ENCODE peak calls at places on chromosomes 11 and 22, in four cellular contexts. One of them, this sample, is unnamed.

GRCh38 chr22:47063606-47064005 is 301.2 kb downstream of the TBC1D22A start:
- DNase-seq in GM12878: no peak
- DNase-seq in K562: no peak
- DNase-seq in A549: no peak
- DNase-seq in this sample: no peak

GRCh38 chr11:96000064-96000463 is 76.2 kb upstream of the MTMR2 start:
- DNase-seq in A549: no peak
- DNase-seq in GM12878: no peak
- DNase-seq in K562: no peak
- DNase-seq in this sample: no peak

GRCh38 chr11:69467196-69467595 is 14.3 kb upstream of the LINC01488 start:
- DNase-seq in A549: no peak
- DNase-seq in GM12878: no peak
- DNase-seq in K562: no peak
- DNase-seq in this sample: no peak

GRCh38 chr11:35357893-35358292 is 61.5 kb downstream of the SLC1A2 start:
- DNase-seq in GM12878: no peak
- DNase-seq in A549: no peak
- DNase-seq in K562: no peak
- DNase-seq in this sample: no peak

GRCh38 chr11:30917859-30918478 is 331.8 kb upstream of the MPPED2 start:
- DNase-seq in GM12878: no peak
- DNase-seq in K562: peak
- DNase-seq in A549: peak
- DNase-seq in this sample: no peak

GRCh38 chr11:134784525-134784924 is 372.5 kb upstream of the B3GAT1 start:
- DNase-seq in K562: no peak
- DNase-seq in A549: no peak
- DNase-seq in GM12878: no peak
- DNase-seq in this sample: no peak

GRCh38 chr11:36211735-36212430 is 77.3 kb downstream of the COMMD9 start:
- DNase-seq in K562: no peak
- DNase-seq in GM12878: no peak
- DNase-seq in A549: no peak
- DNase-seq in this sample: no peak

GRCh38 chr11:789951-790350 is at the start of gene CEND1:
- DNase-seq in A549: peak
- DNase-seq in GM12878: no peak
- DNase-seq in K562: peak
- DNase-seq in this sample: peak

GRCh38 chr11:90250970-90251369 is 28.1 kb upstream of the CHORDC1 start:
- DNase-seq in K562: no peak
- DNase-seq in GM12878: no peak
- DNase-seq in A549: no peak
- DNase-seq in this sample: no peak

GRCh38 chr11:26234451-26234850 is 97.5 kb upstream of the ANO3 start:
- DNase-seq in K562: no peak
- DNase-seq in GM12878: no peak
- DNase-seq in A549: no peak
- DNase-seq in this sample: no peak

GRCh38 chr11:44999068-44999467 is 48.4 kb upstream of the TP53I11 start:
- DNase-seq in GM12878: no peak
- DNase-seq in A549: no peak
- DNase-seq in K562: no peak
- DNase-seq in this sample: no peak
- TF ChIP-seq ESRRA in GM12878: no peak
- TF ChIP-seq ESRRA in A549: no peak
- TF ChIP-seq ESRRA in K562: no peak
- TF ChIP-seq ESRRA in this sample: no peak

DNA sequence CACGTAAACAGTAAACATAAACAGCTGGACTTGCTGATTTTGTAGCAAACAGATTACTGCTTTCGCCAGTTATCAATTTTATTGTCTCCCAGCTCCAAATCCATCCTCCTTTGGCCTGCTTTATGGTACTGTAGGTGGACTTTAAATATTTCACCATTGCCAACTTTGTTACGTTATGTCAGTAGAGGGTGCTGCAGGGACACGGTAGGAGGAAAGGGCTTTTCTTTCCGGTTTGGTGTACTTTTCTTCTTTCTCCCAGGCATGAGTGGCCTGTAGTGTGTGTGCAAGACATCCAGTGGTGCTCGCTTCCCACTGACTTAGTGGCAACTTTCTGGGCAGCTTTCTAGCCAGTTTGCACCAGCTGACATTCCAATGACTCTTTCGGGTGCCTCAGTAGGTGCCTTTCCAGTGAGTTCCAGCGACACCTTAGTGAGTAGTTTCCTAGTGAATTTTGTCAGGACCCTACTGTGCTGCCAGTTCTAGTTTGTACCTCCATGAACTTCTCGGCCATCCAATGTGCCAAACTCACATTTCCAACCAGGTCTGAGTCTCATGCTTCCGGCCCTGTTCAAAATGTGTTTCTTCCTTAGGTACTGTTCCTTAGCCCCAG is 267.6 kb upstream of the TENM4 start:
- DNase-seq in K562: no peak
- DNase-seq in A549: peak
- DNase-seq in GM12878: peak
- DNase-seq in this sample: peak
- TF ChIP-seq ESRRA in K562: no peak
- TF ChIP-seq ESRRA in A549: no peak
- TF ChIP-seq ESRRA in GM12878: no peak
- TF ChIP-seq ESRRA in this sample: no peak

GRCh38 chr11:118200901-118201680 is 23.7 kb downstream of the JAML start:
- DNase-seq in GM12878: no peak
- DNase-seq in A549: no peak
- DNase-seq in K562: no peak
- DNase-seq in this sample: no peak
- TF ChIP-seq ESRRA in GM12878: no peak
- TF ChIP-seq ESRRA in A549: no peak
- TF ChIP-seq ESRRA in K562: no peak
- TF ChIP-seq ESRRA in this sample: no peak

GRCh38 chr22:27881404-27881803 is 37.7 kb downstream of the PITPNB start:
- DNase-seq in GM12878: no peak
- DNase-seq in A549: no peak
- DNase-seq in K562: no peak
- DNase-seq in this sample: no peak

GRCh38 chr22:27877501-27877900 is 41.6 kb downstream of the PITPNB start:
- DNase-seq in A549: no peak
- DNase-seq in K562: no peak
- DNase-seq in GM12878: peak
- DNase-seq in this sample: no peak

GRCh38 chr22:27883656-27884350 is 35.3 kb downstream of the PITPNB start:
- DNase-seq in K562: no peak
- DNase-seq in GM12878: no peak
- DNase-seq in A549: no peak
- DNase-seq in this sample: peak

GRCh38 chr22:27879923-27880322 is 39.1 kb downstream of the PITPNB start:
- DNase-seq in K562: peak
- DNase-seq in GM12878: no peak
- DNase-seq in A549: peak
- DNase-seq in this sample: no peak

GRCh38 chr22:27880778-27881394 is 38.2 kb downstream of the PITPNB start:
- DNase-seq in GM12878: no peak
- DNase-seq in K562: peak
- DNase-seq in A549: peak
- DNase-seq in this sample: no peak
- TF ChIP-seq ESRRA in GM12878: no peak
- TF ChIP-seq ESRRA in K562: no peak
- TF ChIP-seq ESRRA in A549: no peak
- TF ChIP-seq ESRRA in this sample: no peak

GRCh38 chr11:8294251-8294935 is 30.7 kb upstream of the LMO1 start:
- DNase-seq in GM12878: no peak
- DNase-seq in K562: no peak
- DNase-seq in A549: no peak
- DNase-seq in this sample: no peak
- TF ChIP-seq ESRRA in GM12878: no peak
- TF ChIP-seq ESRRA in K562: no peak
- TF ChIP-seq ESRRA in A549: no peak
- TF ChIP-seq ESRRA in this sample: no peak

DNA sequence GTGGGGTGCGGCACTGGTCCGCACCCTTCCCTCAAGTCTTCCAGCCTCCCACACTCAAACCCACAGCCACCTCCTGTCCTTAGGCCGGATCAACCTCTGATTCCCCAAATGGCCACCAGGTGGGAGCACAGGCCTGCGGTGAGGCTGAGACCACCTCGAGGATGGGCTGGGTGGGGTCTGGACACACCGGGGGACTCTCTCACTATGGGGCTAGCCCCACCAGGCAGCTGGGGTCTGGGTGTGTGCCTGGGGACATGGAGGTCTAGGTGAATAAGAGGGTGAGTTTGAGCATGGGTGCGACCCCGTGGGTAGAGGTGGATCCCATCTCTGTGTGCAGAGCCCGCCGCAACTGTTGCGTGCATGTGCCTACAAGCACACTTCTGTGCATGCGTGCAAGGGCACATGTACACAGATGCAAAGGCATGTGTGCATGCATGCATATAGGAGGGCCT is 32.6 kb downstream of the MYO18B start:
- DNase-seq in K562: no peak
- DNase-seq in GM12878: no peak
- DNase-seq in A549: no peak
- DNase-seq in this sample: peak
- TF ChIP-seq ESRRA in K562: no peak
- TF ChIP-seq ESRRA in GM12878: no peak
- TF ChIP-seq ESRRA in A549: no peak
- TF ChIP-seq ESRRA in this sample: no peak

GRCh38 chr11:17985517-17985916 is 27.3 kb downstream of the SERGEF start:
- DNase-seq in K562: no peak
- DNase-seq in A549: no peak
- DNase-seq in GM12878: no peak
- DNase-seq in this sample: no peak
- TF ChIP-seq ESRRA in K562: no peak
- TF ChIP-seq ESRRA in A549: no peak
- TF ChIP-seq ESRRA in GM12878: no peak
- TF ChIP-seq ESRRA in this sample: no peak